ENCODE peak calls at places on chromosome 16, in eight cellular contexts. S is WTC11; J is HS-5; V is heart left ventricle; Z is HT-29; T is EL; K is GM23338; H is stimulated activated CD4-positive, alpha-beta T cell treated with anti-CD3 and anti-CD28 coated beads, Interleukin-1b, Interleukin-23, amount 100 ng/mL, for 24 hours. I is an unnamed sample.
A peak's percentile ranks its signal among the peaks of the same experiment; 100 is the strongest.

GRCh38 chr16:782263-782662 is 5.9 kb downstream of the RPUSD1 start:
- DNase-seq in T (no peak), S (no peak), H (no peak), Z (no peak), J (no peak), V (no peak), K (no peak), I (no peak)

GRCh38 chr16:30187971-30188561 is 4.7 kb downstream of the CORO1A start:
- DNase-seq in V (no peak), J (no peak), K (peak; percentile 3), H (no peak), S (no peak), T (no peak), Z (no peak), I (peak; percentile 52)

GRCh38 chr16:26816885-26817571 is 249.7 kb upstream of the C16orf82 start:
- DNase-seq in K (no peak), T (peak; percentile 20), J (no peak), S (no peak), H (no peak), V (no peak), Z (no peak), I (no peak)

GRCh38 chr16:15808071-15808470 is 48.8 kb downstream of the MYH11 start:
- DNase-seq in J (no peak), H (no peak), Z (no peak), K (no peak), V (no peak), S (no peak), T (no peak), I (no peak)

GRCh38 chr16:62298567-62298966 is 262.3 kb upstream of the CDH8 start:
- DNase-seq in Z (no peak), V (no peak), J (no peak), H (no peak), K (no peak), T (no peak), S (no peak), I (no peak)

GRCh38 chr16:66523861-66524354 is 26.0 kb downstream of the TK2 start:
- DNase-seq in Z (no peak), J (no peak), V (no peak), K (no peak), S (no peak), T (no peak), H (no peak), I (peak; percentile 62)

GRCh38 chr16:50642349-50642748 is 38.8 kb downstream of the SNX20 start:
- DNase-seq in S (no peak), V (no peak), H (no peak), K (no peak), J (no peak), T (no peak), Z (no peak), I (no peak)

GRCh38 chr16:85799497-85800320 is at the start of the genes COX4I1 and EMC8:
- DNase-seq in H (peak; percentile 90), S (peak; percentile 94), Z (peak; percentile 92), J (peak; percentile 26), T (peak; percentile 90), V (peak; percentile 97), K (peak; percentile 97), I (peak; percentile 92)

GRCh38 chr16:80573700-80574120 is 32.9 kb downstream of the DYNLRB2 start:
- DNase-seq in Z (no peak), H (no peak), S (no peak), V (no peak), T (no peak), J (no peak), K (no peak), I (no peak)

GRCh38 chr16:57688987-57689771 is 5.4 kb upstream of the DRC7 start:
- DNase-seq in H (no peak), V (no peak), T (no peak), Z (no peak), K (no peak), J (no peak), S (no peak), I (no peak)

GRCh38 chr16:22217890-22218730 is 12.0 kb downstream of the EEF2K start:
- DNase-seq in J (no peak), Z (no peak), K (peak; percentile 41), S (no peak), T (no peak), V (peak; percentile 46), H (no peak), I (no peak)

GRCh38 chr16:66899945-66900688 is 18.6 kb downstream of the CDH16 start:
- DNase-seq in T (peak; percentile 80), K (peak; percentile 64), S (no peak), V (peak; percentile 77), Z (peak; percentile 52), H (no peak), J (peak; percentile 15), I (no peak)

GRCh38 chr16:84635702-84636101 is 12.6 kb upstream of the KLHL36 start:
- DNase-seq in H (no peak), T (no peak), Z (no peak), V (no peak), K (no peak), S (no peak), J (no peak), I (no peak)

GRCh38 chr16:86249631-86250030 is 260.7 kb upstream of the FOXF1 start:
- DNase-seq in J (no peak), H (no peak), V (no peak), K (no peak), S (no peak), T (no peak), Z (no peak), I (peak; percentile 42)

GRCh38 chr16:30567160-30567990 is 4.1 kb downstream of the ZNF688 start:
- DNase-seq in Z (no peak), J (no peak), K (no peak), V (no peak), S (no peak), H (peak; percentile 48), T (no peak), I (peak; percentile 51)

GRCh38 chr16:87945351-87946042 is 5.7 kb upstream of the BANP start:
- DNase-seq in J (no peak), Z (peak; percentile 94), K (peak; percentile 85), H (no peak), V (peak; percentile 77), S (peak; percentile 60), T (peak; percentile 69), I (no peak)

I was measured in stimulated activated effector memory CD8-positive, alpha-beta T cell treated with anti-CD3 and anti-CD28 coated beads, Interleukin-12 subunit alpha, Interleukin-12 subunit beta, amount 100 ng/mL, for 72 hours.